ENCODE peak calls at places on chromosome 22, in ten cellular contexts. Z, M, C, O, E, T, J, K, Y and I are unnamed samples.

GRCh38 chr22:30079952-30080533 is at the start of gene HORMAD2:
- ATAC-seq in M (no peak), O (no peak), T (peak; percentile 89), E (no peak), C (peak; percentile 71), J (no peak), Z (no peak), Y (peak; percentile 64), K (peak; percentile 77), I (no peak)

GRCh38 chr22:44181912-44182590 is 1.3 kb downstream of the PARVG start:
- ATAC-seq in M (peak; percentile 30), J (no peak), O (no peak), Z (peak; percentile 16), C (peak; percentile 7), E (peak; percentile 31), Y (peak; percentile 24), K (peak; percentile 3), T (peak; percentile 20), I (no peak)

GRCh38 chr22:43627485-43628252 is 184.4 kb downstream of the EFCAB6 start:
- ATAC-seq in T (no peak), M (no peak), J (no peak), O (no peak), E (no peak), C (no peak), Z (no peak), Y (no peak), K (no peak), I (no peak)

GRCh38 chr22:28976588-28976987 is 85.0 kb downstream of the C22orf31 start:
- ATAC-seq in M (no peak), E (peak; percentile 22), O (peak; percentile 80), Y (no peak), C (no peak), K (no peak), T (no peak), Z (no peak), J (no peak), I (no peak)

GRCh38 chr22:18078329-18079041 is 695 bp downstream of the PEX26 start:
- ATAC-seq in C (peak; percentile 36), Y (no peak), M (no peak), J (peak; percentile 53), T (peak; percentile 52), Z (peak; percentile 69), K (peak; percentile 41), O (peak; percentile 51), E (peak; percentile 64), I (no peak)

GRCh38 chr22:29938285-29938693 is 55.3 kb downstream of the MTMR3 start:
- ATAC-seq in O (no peak), C (no peak), K (no peak), M (no peak), J (no peak), Y (no peak), E (no peak), T (no peak), Z (no peak), I (no peak)

GRCh38 chr22:29337631-29338284 is 22.3 kb upstream of the RASL10A start:
- ATAC-seq in T (no peak), Y (no peak), J (no peak), O (no peak), M (no peak), E (peak; percentile 18), Z (no peak), C (no peak), K (no peak), I (no peak)

GRCh38 chr22:25060522-25061071 is 108.1 kb downstream of the KIAA1671 start:
- ATAC-seq in O (no peak), K (no peak), M (no peak), T (no peak), Y (no peak), C (no peak), Z (no peak), J (no peak), E (peak; percentile 78), I (no peak)

GRCh38 chr22:31340765-31341247 is 5.3 kb downstream of the PATZ1 start:
- ATAC-seq in Z (no peak), K (no peak), J (no peak), T (no peak), Y (no peak), O (no peak), M (no peak), C (no peak), E (no peak), I (no peak)

GRCh38 chr22:31337178-31337577 is 9.0 kb downstream of the PATZ1 start:
- ATAC-seq in T (no peak), E (no peak), Z (peak; percentile 64), Y (no peak), C (no peak), J (no peak), K (no peak), O (peak; percentile 85), M (no peak), I (no peak)

GRCh38 chr22:31340360-31340759 is 5.8 kb downstream of the PATZ1 start:
- ATAC-seq in E (no peak), T (no peak), M (no peak), Z (no peak), C (no peak), Y (no peak), J (no peak), K (no peak), O (no peak), I (no peak)

GRCh38 chr22:31341386-31342088 is 4.6 kb downstream of the PATZ1 start:
- ATAC-seq in J (no peak), M (no peak), K (no peak), C (no peak), O (no peak), Y (no peak), T (no peak), Z (no peak), E (no peak), I (no peak)

DNA sequence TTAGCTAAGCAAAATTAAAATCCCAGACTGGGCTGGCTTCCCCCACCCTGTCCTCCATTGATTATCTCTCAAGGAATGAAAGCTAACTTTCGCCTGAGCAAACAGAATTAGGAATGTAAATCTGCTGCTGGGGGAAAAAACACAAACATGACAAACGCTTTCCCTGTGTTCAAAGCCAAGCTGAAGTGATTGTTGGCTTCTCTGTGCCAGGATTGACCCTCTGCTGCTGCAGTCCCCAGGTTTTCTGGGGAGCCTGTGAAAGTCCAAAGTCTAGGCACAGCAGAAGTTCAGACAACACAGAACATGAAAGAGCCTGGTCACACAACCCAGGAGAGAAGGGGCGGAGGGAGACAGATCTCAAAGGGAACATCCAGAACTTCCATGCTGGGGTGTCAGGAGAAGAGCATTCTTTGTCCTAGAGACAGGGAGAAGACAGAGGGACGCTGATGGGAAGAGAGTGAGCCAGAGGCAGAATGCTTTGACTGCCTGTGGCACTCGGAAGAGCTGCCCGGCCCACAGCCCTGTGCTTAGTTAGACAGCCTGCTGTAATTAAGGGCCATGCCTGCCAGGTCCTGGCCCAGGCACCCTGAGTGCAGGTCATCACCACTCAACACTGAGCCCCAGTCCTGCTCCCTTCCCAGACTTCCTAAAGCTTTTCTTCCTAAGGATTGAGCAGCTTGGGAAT is 6.9 kb downstream of the PATZ1 start:
- ATAC-seq in T (no peak), J (no peak), Y (no peak), O (no peak), M (no peak), E (no peak), K (no peak), C (no peak), Z (no peak), I (no peak)
- H3K4me3 ChIP-seq in T (no peak overlapping the region), J (no peak overlapping the region), Y (no peak overlapping the region), O (no peak overlapping the region), M (no peak overlapping the region), E (no peak overlapping the region), K (no peak overlapping the region), C (no peak overlapping the region), Z (no peak overlapping the region), I (no peak overlapping the region)

DNA sequence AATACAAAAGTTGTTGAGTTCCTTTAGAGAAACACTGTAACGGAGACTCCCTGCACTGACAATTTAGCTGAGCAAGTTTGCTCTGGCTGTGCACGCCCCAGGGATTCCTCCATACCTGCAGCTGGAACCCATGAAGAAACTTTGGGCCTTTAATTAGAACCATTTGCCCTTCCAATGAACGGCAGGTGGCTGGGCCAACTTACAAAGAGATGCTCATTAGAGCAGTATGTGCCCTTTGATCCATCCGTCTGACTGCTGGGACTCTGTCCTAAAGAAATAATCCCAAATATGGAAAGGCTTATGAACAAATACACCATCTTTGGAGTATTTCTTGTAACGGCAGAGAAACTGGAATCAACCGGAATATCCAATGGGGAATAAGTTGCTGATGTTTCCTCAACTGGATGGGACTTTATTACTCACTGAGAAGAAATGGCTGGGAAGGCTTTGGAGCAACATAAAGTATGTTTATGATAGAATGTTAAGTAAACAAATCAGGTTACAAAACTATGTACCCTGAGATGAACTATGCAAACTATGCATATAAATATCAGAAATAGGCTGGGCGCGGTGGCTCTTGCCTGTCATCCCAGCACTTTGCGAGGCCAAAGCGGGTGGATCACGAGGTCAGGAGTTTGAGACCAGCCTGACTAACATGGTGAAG is 24.4 kb upstream of the FBLN1 start:
- ATAC-seq in E (no peak), K (no peak), M (peak; percentile 79), J (no peak), Y (no peak), C (peak; percentile 48), Z (no peak), T (no peak), O (peak; percentile 91), I (peak; percentile 28)
- H3K4me3 ChIP-seq in E (no peak overlapping the region), K (no peak overlapping the region), M (no peak overlapping the region), J (no peak overlapping the region), Y (no peak overlapping the region), C (no peak overlapping the region), Z (no peak overlapping the region), T (no peak overlapping the region), O (no peak overlapping the region), I (no peak overlapping the region)

DNA sequence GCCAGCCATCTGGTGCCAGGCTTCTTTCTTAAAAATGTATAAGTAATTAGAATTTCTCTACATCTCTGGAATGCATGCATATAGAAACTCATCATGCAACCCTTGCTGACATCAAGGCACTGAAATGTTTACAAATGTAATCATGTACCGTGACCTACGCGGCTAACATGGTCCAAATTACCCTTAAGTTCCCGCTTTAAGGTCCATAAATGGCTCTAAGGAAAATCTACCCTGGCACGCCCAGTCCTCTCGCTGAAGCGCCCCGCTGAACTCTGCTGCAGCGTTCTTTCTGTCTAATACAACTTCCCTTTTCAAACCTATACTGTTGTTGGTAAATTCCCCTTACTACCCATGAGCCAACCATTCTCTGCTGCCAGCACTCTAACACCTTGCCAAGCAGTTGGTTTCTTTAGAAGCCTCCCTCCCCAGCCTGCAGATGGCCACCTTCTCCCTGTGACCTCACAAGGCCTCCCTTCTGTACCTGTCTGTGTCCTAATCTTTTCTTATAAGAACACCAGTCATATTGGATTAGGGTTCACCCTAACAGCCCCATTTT is 13.5 kb upstream of the HMOX1 start:
- ATAC-seq in K (peak; percentile 24), Y (no peak), J (no peak), C (no peak), O (no peak), Z (peak; percentile 56), T (peak; percentile 68), E (no peak), M (no peak), I (no peak)
- H3K4me3 ChIP-seq in K (no peak overlapping the region), Y (no peak overlapping the region), J (no peak overlapping the region), C (no peak overlapping the region), O (no peak overlapping the region), Z (no peak overlapping the region), T (no peak overlapping the region), E (no peak overlapping the region), M (no peak overlapping the region), I (no peak overlapping the region)

DNA sequence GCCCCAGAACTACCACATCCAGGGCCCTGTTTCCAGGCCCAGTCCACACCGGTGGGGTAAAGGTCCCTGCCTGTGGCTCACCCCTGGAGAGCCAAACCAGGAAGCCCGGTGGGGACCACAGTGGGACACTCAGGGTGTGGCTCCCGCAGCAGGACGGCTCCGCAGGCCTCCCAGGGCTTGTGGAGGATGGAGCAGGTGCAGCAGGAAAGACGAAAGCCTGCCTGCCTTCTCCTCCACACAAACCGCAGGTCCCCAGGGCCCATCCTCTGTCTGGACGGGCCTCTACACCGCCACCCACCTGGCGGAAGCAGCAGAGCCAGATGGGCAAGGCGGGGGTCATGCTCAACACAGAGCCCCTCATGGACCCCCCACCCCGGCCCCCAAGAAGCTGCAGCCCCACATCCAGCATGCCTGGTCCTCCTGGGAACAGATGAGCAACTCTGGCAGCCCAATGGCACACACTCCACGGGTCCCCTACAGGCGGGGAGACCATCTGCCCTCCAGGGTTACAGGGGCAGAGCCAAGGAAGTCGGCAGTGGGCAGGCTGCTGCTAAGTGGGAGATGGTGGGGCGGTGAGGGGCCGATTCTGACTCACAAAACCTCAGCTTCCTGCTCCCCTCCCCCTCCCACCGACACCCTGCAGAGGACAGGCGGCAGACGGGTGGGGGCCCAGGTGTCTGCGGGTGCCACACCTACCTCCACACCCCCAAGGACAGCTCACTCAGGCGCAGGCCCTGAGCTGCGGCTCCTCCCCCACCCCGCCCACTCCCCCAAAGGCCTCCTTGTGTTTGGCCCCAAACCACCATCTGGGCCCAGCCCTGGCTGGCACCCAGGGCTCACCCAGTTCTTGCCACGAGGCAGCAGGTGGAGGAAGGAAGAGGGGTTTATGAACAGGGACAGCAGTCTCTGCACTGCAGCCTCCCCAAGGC is 5.2 kb downstream of the SBF1 start:
- ATAC-seq in Y (peak; percentile 68), M (no peak), Z (peak; percentile 85), O (peak; percentile 85), K (peak; percentile 63), J (peak; percentile 11), C (peak; percentile 22), T (peak; percentile 65), E (no peak), I (no peak)
- H3K4me3 ChIP-seq in Y (no peak overlapping the region), M (no peak overlapping the region), Z (no peak overlapping the region), O (no peak overlapping the region), K (no peak overlapping the region), J (no peak overlapping the region), C (no peak overlapping the region), T (peak overlapping the region; percentile 10), E (no peak overlapping the region), I (no peak overlapping the region)